ENCODE peak calls at places on chromosome 1, in eight cellular contexts. R is HEK293T, Y is occipital lobe, M is fibroblast of the aortic adventitia, S is LHCN-M2, C is RKO, A is DND-41, W is cardiac fibroblast. Q is an unnamed sample.

GRCh38 chr1:181493145-181493544 is 9.8 kb downstream of the CACNA1E start:
- DNase-seq in A (no peak), W (no peak), R (no peak), Y (no peak), M (no peak), C (no peak), S (no peak), Q (no peak)

GRCh38 chr1:219466766-219467165 is 146.1 kb downstream of the ZC3H11B start:
- DNase-seq in M (peak; percentile 53), Y (no peak), W (no peak), A (no peak), C (no peak), S (no peak), R (no peak), Q (no peak)

GRCh38 chr1:110898734-110899457 is 25.9 kb downstream of the CD53 start:
- DNase-seq in W (no peak), Y (no peak), R (no peak), M (no peak), A (no peak), S (no peak), C (no peak), Q (no peak)

GRCh38 chr1:243598433-243598832 is 251.6 kb downstream of the AKT3 start:
- DNase-seq in Y (no peak), C (peak; percentile 47), A (peak; percentile 42), R (no peak), W (peak; percentile 92), M (peak; percentile 66), S (peak; percentile 50), Q (no peak)

GRCh38 chr1:43143441-43143888 is 28.6 kb downstream of the EBNA1BP2 start:
- DNase-seq in W (peak; percentile 22), Y (no peak), M (no peak), C (peak; percentile 12), A (no peak), S (peak; percentile 18), R (no peak), Q (no peak)

GRCh38 chr1:182781849-182782586 is 7.6 kb upstream of the NPL start:
- DNase-seq in A (peak; percentile 84), M (peak; percentile 67), W (peak; percentile 70), C (peak; percentile 63), Y (peak; percentile 40), S (peak; percentile 57), R (peak; percentile 75), Q (peak; percentile 17)

GRCh38 chr1:7117599-7118281 is 332.5 kb downstream of the CAMTA1 start:
- DNase-seq in S (peak; percentile 85), M (peak; percentile 60), Y (no peak), R (peak; percentile 64), W (peak; percentile 56), C (peak; percentile 54), A (no peak), Q (no peak)

GRCh38 chr1:212606734-212607205 is 1.8 kb upstream of the ATF3 start:
- DNase-seq in A (no peak), M (no peak), S (no peak), W (no peak), R (no peak), Y (no peak), C (no peak), Q (peak; percentile 43)

GRCh38 chr1:1554550-1554925 is 14.1 kb upstream of the TMEM240 start:
- DNase-seq in A (no peak), R (no peak), C (no peak), M (no peak), Y (no peak), W (no peak), S (peak; percentile 85), Q (no peak)